ENCODE peak calls at places on chromosome 10, in seven cellular contexts. One of them, this sample, is unnamed.

GRCh38 chr10:72009430-72010081 is 45.4 kb downstream of the CHST3 start:
- DNase-seq in A549: no peak
- DNase-seq in K562: no peak
- DNase-seq in SK-N-SH: peak
- DNase-seq in HCT116: no peak
- DNase-seq in endothelial cell of umbilical vein: peak
- DNase-seq in GM12878: no peak
- DNase-seq in this sample: no peak

GRCh38 chr10:133397938-133398337 is 4.0 kb downstream of the MTG1 start:
- DNase-seq in A549: no peak
- DNase-seq in K562: no peak
- DNase-seq in SK-N-SH: no peak
- DNase-seq in HCT116: no peak
- DNase-seq in endothelial cell of umbilical vein: no peak
- DNase-seq in GM12878: no peak
- DNase-seq in this sample: no peak

GRCh38 chr10:87635498-87636312 is 24.0 kb upstream of the PAPSS2 start:
- DNase-seq in A549: peak
- DNase-seq in K562: no peak
- DNase-seq in SK-N-SH: no peak
- DNase-seq in HCT116: peak
- DNase-seq in endothelial cell of umbilical vein: peak
- DNase-seq in GM12878: peak
- DNase-seq in this sample: peak

GRCh38 chr10:11610855-11611247 is 599 bp downstream of the USP6NL start:
- DNase-seq in A549: peak
- DNase-seq in K562: no peak
- DNase-seq in SK-N-SH: no peak
- DNase-seq in HCT116: no peak
- DNase-seq in endothelial cell of umbilical vein: no peak
- DNase-seq in GM12878: no peak
- DNase-seq in this sample: peak

GRCh38 chr10:113403900-113404299 is 149.0 kb upstream of the HABP2 start:
- DNase-seq in A549: no peak
- DNase-seq in K562: no peak
- DNase-seq in SK-N-SH: no peak
- DNase-seq in HCT116: no peak
- DNase-seq in endothelial cell of umbilical vein: no peak
- DNase-seq in GM12878: no peak
- DNase-seq in this sample: no peak

GRCh38 chr10:89505606-89506005 is 29.8 kb downstream of the SLC16A12 start:
- DNase-seq in A549: no peak
- DNase-seq in K562: no peak
- DNase-seq in SK-N-SH: no peak
- DNase-seq in HCT116: no peak
- DNase-seq in endothelial cell of umbilical vein: no peak
- DNase-seq in GM12878: no peak
- DNase-seq in this sample: no peak

GRCh38 chr10:122197823-122198222 is 73.3 kb upstream of the BTBD16 start:
- DNase-seq in A549: no peak
- DNase-seq in K562: no peak
- DNase-seq in SK-N-SH: no peak
- DNase-seq in HCT116: no peak
- DNase-seq in endothelial cell of umbilical vein: no peak
- DNase-seq in GM12878: no peak
- DNase-seq in this sample: no peak

GRCh38 chr10:30751678-30752331 is 122.3 kb upstream of the LYZL2 start:
- DNase-seq in A549: peak
- DNase-seq in K562: peak
- DNase-seq in SK-N-SH: peak
- DNase-seq in HCT116: peak
- DNase-seq in endothelial cell of umbilical vein: peak
- DNase-seq in GM12878: peak
- DNase-seq in this sample: peak

GRCh38 chr10:110411047-110411410 is 86.7 kb upstream of the DUSP5 start:
- DNase-seq in A549: peak
- DNase-seq in K562: no peak
- DNase-seq in SK-N-SH: no peak
- DNase-seq in HCT116: peak
- DNase-seq in endothelial cell of umbilical vein: peak
- DNase-seq in GM12878: no peak
- DNase-seq in this sample: no peak

GRCh38 chr10:43961523-43962345 is 313.1 kb upstream of the ZNF32 start:
- DNase-seq in A549: no peak
- DNase-seq in K562: no peak
- DNase-seq in SK-N-SH: no peak
- DNase-seq in HCT116: no peak
- DNase-seq in endothelial cell of umbilical vein: no peak
- DNase-seq in GM12878: no peak
- DNase-seq in this sample: no peak

GRCh38 chr10:7666253-7667023 is at the start of gene ITIH5:
- DNase-seq in A549: no peak
- DNase-seq in K562: peak
- DNase-seq in SK-N-SH: peak
- DNase-seq in HCT116: no peak
- DNase-seq in endothelial cell of umbilical vein: no peak
- DNase-seq in GM12878: no peak
- DNase-seq in this sample: no peak

GRCh38 chr10:123154092-123154942 is at the start of gene BUB3:
- DNase-seq in A549: peak
- DNase-seq in K562: peak
- DNase-seq in SK-N-SH: peak
- DNase-seq in HCT116: peak
- DNase-seq in endothelial cell of umbilical vein: peak
- DNase-seq in GM12878: peak
- DNase-seq in this sample: peak

GRCh38 chr10:1410469-1411395 is 326.6 kb downstream of the ADARB2 start:
- DNase-seq in A549: no peak
- DNase-seq in K562: no peak
- DNase-seq in SK-N-SH: no peak
- DNase-seq in HCT116: no peak
- DNase-seq in endothelial cell of umbilical vein: no peak
- DNase-seq in GM12878: no peak
- DNase-seq in this sample: no peak

GRCh38 chr10:116132716-116133420 is 140.1 kb downstream of the GFRA1 start:
- DNase-seq in A549: no peak
- DNase-seq in K562: no peak
- DNase-seq in SK-N-SH: no peak
- DNase-seq in HCT116: no peak
- DNase-seq in endothelial cell of umbilical vein: no peak
- DNase-seq in GM12878: no peak
- DNase-seq in this sample: no peak

GRCh38 chr10:29957887-29958330 is 101.5 kb downstream of the JCAD start:
- DNase-seq in A549: no peak
- DNase-seq in K562: no peak
- DNase-seq in SK-N-SH: no peak
- DNase-seq in HCT116: no peak
- DNase-seq in endothelial cell of umbilical vein: no peak
- DNase-seq in GM12878: no peak
- DNase-seq in this sample: peak

GRCh38 chr10:83957168-83957750 is 182.1 kb upstream of the GHITM start:
- DNase-seq in A549: no peak
- DNase-seq in K562: no peak
- DNase-seq in SK-N-SH: no peak
- DNase-seq in HCT116: no peak
- DNase-seq in endothelial cell of umbilical vein: no peak
- DNase-seq in GM12878: no peak
- DNase-seq in this sample: no peak

GRCh38 chr10:75505840-75506506 is 74.5 kb downstream of the LRMDA start:
- DNase-seq in A549: no peak
- DNase-seq in K562: no peak
- DNase-seq in SK-N-SH: no peak
- DNase-seq in HCT116: no peak
- DNase-seq in endothelial cell of umbilical vein: no peak
- DNase-seq in GM12878: peak
- DNase-seq in this sample: no peak

GRCh38 chr10:102243304-102243703 is 2.0 kb upstream of the PITX3 start:
- DNase-seq in A549: no peak
- DNase-seq in K562: no peak
- DNase-seq in SK-N-SH: no peak
- DNase-seq in HCT116: no peak
- DNase-seq in endothelial cell of umbilical vein: no peak
- DNase-seq in GM12878: no peak
- DNase-seq in this sample: no peak

GRCh38 chr10:102222798-102223197 is 3.3 kb upstream of the ELOVL3 start:
- DNase-seq in A549: no peak
- DNase-seq in K562: no peak
- DNase-seq in SK-N-SH: no peak
- DNase-seq in HCT116: no peak
- DNase-seq in endothelial cell of umbilical vein: no peak
- DNase-seq in GM12878: no peak
- DNase-seq in this sample: no peak

GRCh38 chr10:124941823-124942222 is at the start of gene ZRANB1:
- DNase-seq in A549: no peak
- DNase-seq in K562: peak
- DNase-seq in SK-N-SH: no peak
- DNase-seq in HCT116: no peak
- DNase-seq in endothelial cell of umbilical vein: no peak
- DNase-seq in GM12878: no peak
- DNase-seq in this sample: no peak

GRCh38 chr10:8137726-8138125 is 83.2 kb downstream of the GATA3 start:
- DNase-seq in A549: no peak
- DNase-seq in K562: no peak
- DNase-seq in SK-N-SH: no peak
- DNase-seq in HCT116: no peak
- DNase-seq in endothelial cell of umbilical vein: no peak
- DNase-seq in GM12878: no peak
- DNase-seq in this sample: peak

DNA sequence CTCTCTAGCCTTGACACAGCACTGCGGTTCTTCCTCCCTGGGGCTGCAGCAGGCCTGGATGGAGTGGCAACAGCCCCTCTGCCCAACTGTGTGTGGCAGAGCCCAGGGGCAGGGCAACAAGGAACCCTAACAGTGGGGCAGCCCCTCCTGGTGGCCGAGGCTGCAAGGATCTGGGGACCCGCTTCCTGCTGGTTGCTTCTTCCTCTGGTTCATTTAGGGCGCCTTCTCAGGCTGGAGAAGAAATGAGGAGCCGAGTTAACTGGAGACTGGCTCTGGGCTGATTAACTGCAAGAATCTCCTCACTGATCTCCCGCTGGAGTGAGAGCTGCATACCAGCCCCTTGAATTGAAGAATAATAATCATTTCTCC is 80.1 kb upstream of the EMX2 start:
- DNase-seq in A549: no peak
- DNase-seq in K562: peak
- DNase-seq in SK-N-SH: no peak
- DNase-seq in HCT116: no peak
- DNase-seq in endothelial cell of umbilical vein: no peak
- DNase-seq in GM12878: no peak
- DNase-seq in this sample: no peak
- TF ChIP-seq CTCF in A549: peak
- TF ChIP-seq CTCF in K562: peak
- TF ChIP-seq CTCF in SK-N-SH: no peak
- TF ChIP-seq CTCF in HCT116: peak
- TF ChIP-seq CTCF in endothelial cell of umbilical vein: peak
- TF ChIP-seq CTCF in GM12878: peak
- TF ChIP-seq CTCF in this sample: peak

GRCh38 chr10:70850097-70850496 is 34.3 kb downstream of the SGPL1 start:
- DNase-seq in A549: no peak
- DNase-seq in K562: no peak
- DNase-seq in SK-N-SH: no peak
- DNase-seq in HCT116: no peak
- DNase-seq in endothelial cell of umbilical vein: no peak
- DNase-seq in GM12878: no peak
- DNase-seq in this sample: no peak
- TF ChIP-seq MAX in A549: no peak
- TF ChIP-seq MAX in K562: no peak
- TF ChIP-seq MAX in SK-N-SH: no peak
- TF ChIP-seq MAX in HCT116: no peak
- TF ChIP-seq MAX in endothelial cell of umbilical vein: no peak
- TF ChIP-seq MAX in GM12878: no peak
- TF ChIP-seq MAX in this sample: no peak

GRCh38 chr10:97684866-97685394 is 2.1 kb downstream of the AVPI1 start:
- DNase-seq in A549: no peak
- DNase-seq in K562: no peak
- DNase-seq in SK-N-SH: no peak
- DNase-seq in HCT116: no peak
- DNase-seq in endothelial cell of umbilical vein: no peak
- DNase-seq in GM12878: no peak
- DNase-seq in this sample: no peak
- H3K4me3 ChIP-seq in A549: peak
- H3K4me3 ChIP-seq in K562: peak
- H3K4me3 ChIP-seq in SK-N-SH: no peak
- H3K4me3 ChIP-seq in HCT116: no peak
- H3K4me3 ChIP-seq in endothelial cell of umbilical vein: no peak
- H3K4me3 ChIP-seq in GM12878: no peak
- H3K4me3 ChIP-seq in this sample: no peak

GRCh38 chr10:85792533-85792858 is 574.1 kb downstream of the GRID1 start:
- DNase-seq in A549: no peak
- DNase-seq in K562: no peak
- DNase-seq in SK-N-SH: no peak
- DNase-seq in HCT116: no peak
- DNase-seq in endothelial cell of umbilical vein: no peak
- DNase-seq in GM12878: no peak
- DNase-seq in this sample: no peak
- TF ChIP-seq CTCF in A549: no peak
- TF ChIP-seq CTCF in K562: no peak
- TF ChIP-seq CTCF in SK-N-SH: no peak
- TF ChIP-seq CTCF in HCT116: no peak
- TF ChIP-seq CTCF in endothelial cell of umbilical vein: no peak
- TF ChIP-seq CTCF in GM12878: no peak
- TF ChIP-seq CTCF in this sample: no peak

GRCh38 chr10:97336942-97337719 is 2.6 kb upstream of the FRAT2 start:
- DNase-seq in A549: no peak
- DNase-seq in K562: no peak
- DNase-seq in SK-N-SH: no peak
- DNase-seq in HCT116: no peak
- DNase-seq in endothelial cell of umbilical vein: no peak
- DNase-seq in GM12878: no peak
- DNase-seq in this sample: no peak
- TF ChIP-seq MAX in A549: no peak
- TF ChIP-seq MAX in K562: no peak
- TF ChIP-seq MAX in SK-N-SH: no peak
- TF ChIP-seq MAX in HCT116: no peak
- TF ChIP-seq MAX in endothelial cell of umbilical vein: no peak
- TF ChIP-seq MAX in GM12878: no peak
- TF ChIP-seq MAX in this sample: no peak

This sample was measured in NB4.